ENCODE peak calls at places on chromosomes 11 and 22, in five cellular contexts. F is K562, W is H1, C is GM12878, U is HepG2. X is an unnamed sample.

GRCh38 chr11:129987950-129988349 is 14.7 kb downstream of the PRDM10 start:
- DNase-seq in F (no peak), W (no peak), C (no peak), U (no peak), X (no peak)

GRCh38 chr11:31643831-31644230 is 134.3 kb downstream of the ELP4 start:
- DNase-seq in F (no peak), W (no peak), C (no peak), U (no peak), X (no peak)

GRCh38 chr11:43557553-43558031 is 122.9 kb upstream of the HSD17B12 start:
- DNase-seq in F (no peak), W (no peak), C (no peak), U (no peak), X (no peak)

GRCh38 chr22:41445171-41446056 is 1.2 kb downstream of the TOB2 start:
- DNase-seq in F (no peak), W (no peak), C (no peak), U (no peak), X (no peak)

GRCh38 chr11:114017723-114018122 is 41.8 kb upstream of the ZBTB16 start:
- DNase-seq in F (no peak), W (no peak), C (no peak), U (no peak), X (no peak)

GRCh38 chr22:33438273-33438672 is 380.1 kb upstream of the SYN3 start:
- DNase-seq in F (no peak), W (no peak), C (no peak), U (no peak), X (no peak)

GRCh38 chr11:104319396-104319795 is 155.4 kb upstream of the PDGFD start:
- DNase-seq in F (no peak), W (no peak), C (no peak), U (no peak), X (no peak)

GRCh38 chr11:44564653-44565007 is 833 bp upstream of the CD82 start:
- DNase-seq in F (peak; percentile 27), W (no peak), C (no peak), U (no peak), X (no peak)

GRCh38 chr22:20140521-20140964 is 8.9 kb downstream of the ZDHHC8 start:
- DNase-seq in F (no peak), W (no peak), C (no peak), U (no peak), X (no peak)

GRCh38 chr11:67289651-67290479 is 762 bp downstream of the ANKRD13D start:
- DNase-seq in F (no peak), W (no peak), C (no peak), U (no peak), X (no peak)

GRCh38 chr11:842370-843002 is at the start of the genes POLR2L and TSPAN4:
- DNase-seq in F (peak; percentile 93), W (no peak), C (no peak), U (peak; percentile 78), X (peak; percentile 74)

GRCh38 chr11:128908391-128909246 is 17.5 kb downstream of the KCNJ5 start:
- DNase-seq in F (no peak), W (no peak), C (no peak), U (no peak), X (peak; percentile 45)

GRCh38 chr11:7689239-7689638 is 15.9 kb upstream of the CYB5R2 start:
- DNase-seq in F (no peak), W (no peak), C (no peak), U (no peak), X (no peak)

GRCh38 chr11:63937713-63938480 is 905 bp upstream of the NAA40 start:
- DNase-seq in F (peak; percentile 59), W (no peak), C (no peak), U (no peak), X (no peak)

GRCh38 chr22:29797351-29797750 is 30.2 kb downstream of the UQCR10 start:
- DNase-seq in F (no peak), W (no peak), C (peak; percentile 71), U (no peak), X (no peak)

GRCh38 chr22:29793396-29793795 is 26.2 kb downstream of the UQCR10 start:
- DNase-seq in F (no peak), W (no peak), C (no peak), U (no peak), X (no peak)

GRCh38 chr22:29798801-29799200 is 31.6 kb downstream of the UQCR10 start:
- DNase-seq in F (no peak), W (no peak), C (no peak), U (no peak), X (no peak)

GRCh38 chr22:29798318-29798717 is 31.1 kb downstream of the UQCR10 start:
- DNase-seq in F (no peak), W (no peak), C (peak; percentile 46), U (no peak), X (no peak)

GRCh38 chr22:29795663-29796062 is 28.5 kb downstream of the UQCR10 start:
- DNase-seq in F (no peak), W (no peak), C (no peak), U (no peak), X (no peak)
- H3K4me2 ChIP-seq in F (no peak overlapping the region), W (no peak overlapping the region), C (no peak overlapping the region), U (no peak overlapping the region), X (no peak overlapping the region)

GRCh38 chr11:118531597-118532084 is 649 bp downstream of the TMEM25 start:
- DNase-seq in F (no peak), W (no peak), C (no peak), U (peak; percentile 12), X (no peak)
- H2AFZ ChIP-seq in F (peak overlapping the region; percentile 91), W (peak overlapping the region; percentile 63), C (peak overlapping the region; percentile 92), U (no peak overlapping the region), X (peak overlapping the region; percentile 45)

DNA sequence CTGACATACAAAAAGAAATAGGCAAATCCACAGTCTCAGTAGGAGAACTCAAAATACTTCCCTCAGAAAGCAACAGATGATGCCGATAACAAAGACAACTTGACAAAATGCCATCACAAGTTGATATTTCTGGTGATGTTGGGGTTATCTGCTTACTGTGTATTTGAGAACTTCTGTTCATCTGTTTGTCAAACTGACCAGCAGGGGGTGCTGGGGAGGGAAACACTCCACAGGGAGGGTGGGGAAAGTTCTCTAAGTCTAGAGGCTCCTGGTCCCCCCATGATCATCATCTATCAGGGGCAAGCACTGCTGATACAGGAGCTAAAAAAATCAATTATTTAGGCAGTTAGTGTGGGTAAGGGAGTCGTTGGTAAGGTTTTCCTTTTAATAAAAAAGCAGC is 19.2 kb downstream of the GLYATL1 start:
- DNase-seq in F (peak; percentile 55), W (peak; percentile 1), C (peak; percentile 2), U (peak; percentile 23), X (peak; percentile 12)
- TF ChIP-seq ATF3 in F (no peak), W (no peak), C (no peak), U (no peak), X (no peak)

DNA sequence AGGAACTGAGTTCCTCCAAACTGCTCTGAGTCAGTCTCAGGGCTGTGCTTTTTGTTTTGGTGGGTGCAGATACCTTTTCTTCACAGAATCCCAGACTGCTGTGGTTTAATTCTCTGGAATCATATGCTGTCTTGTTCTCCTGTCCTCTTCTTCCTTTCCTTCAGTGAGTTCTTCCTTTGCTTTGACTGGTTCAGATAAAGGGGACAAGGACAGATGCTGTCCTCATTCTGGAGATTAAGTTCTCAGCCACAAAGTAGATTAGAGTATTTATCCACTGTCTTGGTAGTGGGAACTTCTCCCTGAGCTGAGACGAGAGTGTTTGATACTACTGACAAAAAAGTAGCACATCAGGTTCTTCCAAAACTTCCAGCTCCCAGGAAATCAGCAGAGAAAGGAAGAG is 13.3 kb downstream of the ZDHHC5 start:
- DNase-seq in F (no peak), W (no peak), C (no peak), U (no peak), X (no peak)
- H3K4me2 ChIP-seq in F (peak overlapping the region; percentile 19), W (no peak overlapping the region), C (no peak overlapping the region), U (no peak overlapping the region), X (no peak overlapping the region)

GRCh38 chr11:6612816-6613136 is 760 bp upstream of the TAF10 start:
- DNase-seq in F (no peak), W (no peak), C (no peak), U (peak; percentile 50), X (peak; percentile 41)
- H2AFZ ChIP-seq in F (peak overlapping the region; percentile 98), W (peak overlapping the region; percentile 87), C (peak overlapping the region; percentile 85), U (no peak overlapping the region), X (no peak overlapping the region)

DNA sequence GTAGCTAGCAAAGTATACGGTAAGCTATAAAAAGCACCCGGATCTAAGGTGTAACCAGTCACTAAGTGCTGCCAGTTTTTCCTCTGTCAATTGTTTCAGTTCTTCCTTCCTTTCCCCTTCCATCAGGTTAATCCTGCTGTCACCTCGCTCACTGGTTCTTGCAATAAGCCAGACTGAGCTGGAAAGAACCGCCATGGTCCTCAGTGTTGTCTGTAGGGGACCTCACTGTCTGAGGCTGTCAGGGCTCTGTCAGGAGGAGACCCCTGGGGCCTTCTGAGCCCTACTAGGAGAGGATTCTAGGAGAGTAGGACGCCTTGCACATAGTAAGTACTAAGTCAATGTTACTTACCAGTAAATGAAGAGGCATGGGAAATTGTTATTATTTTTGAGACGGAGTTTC is 1.4 kb upstream of the TBC1D22A start:
- DNase-seq in F (no peak), W (no peak), C (no peak), U (no peak), X (no peak)
- TF ChIP-seq ATF3 in F (no peak), W (no peak), C (no peak), U (no peak), X (no peak)

GRCh38 chr11:65554057-65554818 is 3.9 kb downstream of the LTBP3 start:
- DNase-seq in F (no peak), W (no peak), C (no peak), U (no peak), X (no peak)

GRCh38 chr11:65551572-65552398 is 6.4 kb downstream of the LTBP3 start:
- DNase-seq in F (peak; percentile 54), W (no peak), C (no peak), U (peak; percentile 70), X (peak; percentile 64)

GRCh38 chr11:65554842-65555395 is 3.2 kb downstream of the LTBP3 start:
- DNase-seq in F (no peak), W (no peak), C (no peak), U (no peak), X (no peak)

GRCh38 chr11:65552413-65552951 is 5.7 kb downstream of the LTBP3 start:
- DNase-seq in F (no peak), W (no peak), C (no peak), U (no peak), X (no peak)

DNA sequence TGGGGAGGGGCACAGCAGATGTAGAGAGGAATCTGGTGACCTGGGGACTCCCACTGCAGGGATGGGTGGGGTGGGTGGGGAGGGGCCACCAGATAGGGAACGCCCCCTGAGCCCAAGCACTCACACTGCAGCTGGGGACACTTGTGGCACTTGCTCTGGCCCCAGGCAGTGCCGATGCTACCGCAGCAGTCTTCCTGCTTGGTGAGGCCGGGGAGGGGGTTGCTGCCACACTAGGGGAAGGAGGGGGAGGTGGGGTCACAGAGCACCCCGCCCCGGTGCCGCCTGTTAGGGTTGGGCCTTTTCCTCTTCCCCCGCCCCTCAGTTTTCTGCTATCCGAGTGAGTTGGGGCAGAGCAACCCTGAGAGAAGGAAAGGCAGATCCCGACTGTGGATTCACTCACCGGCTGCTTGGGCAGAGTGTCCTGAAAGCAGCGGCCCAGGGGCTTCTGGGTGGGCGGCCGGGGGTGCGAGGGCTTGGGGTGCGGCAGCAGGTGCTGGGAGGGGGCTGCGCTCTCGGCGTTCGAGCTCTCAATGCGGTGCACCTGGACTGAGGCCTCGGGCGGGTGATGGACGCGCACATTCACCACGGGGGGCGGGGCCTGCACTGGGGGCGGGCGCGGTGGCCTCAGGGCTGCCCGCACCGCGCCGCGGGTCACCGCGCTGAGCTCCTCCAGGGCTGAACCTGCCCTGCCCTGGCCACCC is 4.7 kb downstream of the LTBP3 start:
- DNase-seq in F (peak; percentile 64), W (no peak), C (no peak), U (no peak), X (no peak)
- H3K4me2 ChIP-seq in F (peak overlapping the region; percentile 72), W (peak overlapping the region; percentile 57), C (no peak overlapping the region), U (no peak overlapping the region), X (peak overlapping the region; percentile 78)

X was measured in HCT116.